ENCODE peak calls at places on chromosomes 5 and 9, in seven cellular contexts. P is prostate gland; A is H9; T is CD4-positive, CD25-positive, alpha-beta regulatory T cell; K is mesendoderm; F is GM23248; Q is astrocyte. N is an unnamed sample. For H3K4me1, the result is how much of the 10 kb centered on the place peaks cover.

GRCh38 chr5:48192-48591 is 43.8 kb upstream of the PLEKHG4B start:
- DNase-seq in K (no peak), F (no peak), T (no peak), A (peak), Q (no peak), P (no peak), N (no peak)

GRCh38 chr5:127994087-127994660 is 89.4 kb upstream of the SLC12A2 start:
- DNase-seq in P (no peak), K (no peak), Q (no peak), T (no peak), A (no peak), F (no peak), N (no peak)

GRCh38 chr9:124366476-124367220 is 48.6 kb downstream of the PSMB7 start:
- DNase-seq in F (peak), Q (peak), K (no peak), A (no peak), P (no peak), T (no peak), N (no peak)

GRCh38 chr9:77769246-77769645 is 121.1 kb upstream of the GNA14 start:
- DNase-seq in P (no peak), T (no peak), F (no peak), K (no peak), Q (no peak), A (no peak), N (no peak)

GRCh38 chr5:35253582-35253981 is 23.3 kb upstream of the PRLR start:
- DNase-seq in A (no peak), F (no peak), T (no peak), P (no peak), Q (no peak), K (no peak), N (no peak)

GRCh38 chr5:150447188-150447587 is 2.4 kb downstream of the RPS14 start:
- DNase-seq in A (no peak), Q (no peak), F (no peak), K (no peak), T (no peak), P (no peak), N (no peak)

GRCh38 chr5:96072138-96072790 is 110.6 kb upstream of the ELL2 start:
- DNase-seq in F (no peak), A (no peak), T (no peak), P (no peak), K (no peak), Q (no peak), N (no peak)

GRCh38 chr9:36665387-36665786 is 92.7 kb downstream of the MELK start:
- DNase-seq in F (no peak), P (no peak), T (no peak), Q (peak), A (no peak), K (no peak), N (no peak)

GRCh38 chr9:133089271-133089671 is 27.5 kb downstream of the CEL start:
- DNase-seq in T (peak), A (peak), K (peak), P (no peak), F (no peak), Q (no peak), N (peak)

GRCh38 chr5:156037151-156037909 is 289.6 kb upstream of the SGCD start:
- DNase-seq in T (no peak), Q (no peak), F (no peak), P (no peak), A (no peak), K (peak), N (no peak)

GRCh38 chr5:89313804-89314588 is 431.0 kb upstream of the MEF2C start:
- DNase-seq in A (no peak), P (no peak), Q (peak), F (peak), T (peak), K (peak), N (no peak)

GRCh38 chr5:5332287-5332686 is 90.2 kb upstream of the ICE1 start:
- DNase-seq in A (no peak), P (no peak), T (no peak), Q (no peak), F (no peak), K (no peak), N (no peak)

GRCh38 chr5:69404659-69405330 is 10.1 kb upstream of the MARVELD2 start:
- DNase-seq in T (no peak), F (no peak), K (no peak), P (no peak), Q (peak), A (no peak), N (no peak)

GRCh38 chr9:95087659-95088242 is 229.8 kb downstream of the FANCC start:
- DNase-seq in A (no peak), K (no peak), F (peak), T (peak), Q (no peak), P (no peak), N (no peak)

GRCh38 chr9:15606667-15607472 is 54.0 kb downstream of the CCDC171 start:
- DNase-seq in Q (peak), K (peak), A (no peak), T (peak), F (peak), P (peak), N (no peak)

GRCh38 chr5:151680944-151681427 is 5.7 kb downstream of the SPARC start:
- DNase-seq in T (no peak), A (no peak), K (peak), P (no peak), Q (peak), F (peak), N (no peak)

GRCh38 chr5:154273028-154273617 is 82.6 kb downstream of the GALNT10 start:
- DNase-seq in K (no peak), Q (no peak), F (no peak), T (peak), P (no peak), A (no peak), N (no peak)

GRCh38 chr9:74122661-74123060 is 374.5 kb upstream of the RORB start:
- DNase-seq in F (no peak), Q (no peak), T (no peak), A (no peak), P (no peak), K (no peak), N (peak)

GRCh38 chr9:136997830-136998234 is 1.5 kb upstream of the CLIC3 start:
- DNase-seq in A (no peak), Q (no peak), P (no peak), F (no peak), K (no peak), T (peak), N (no peak)

GRCh38 chr5:117077142-117077541 is 502.5 kb upstream of the SEMA6A start:
- DNase-seq in K (peak), T (no peak), F (peak), Q (no peak), A (no peak), P (no peak), N (no peak)

GRCh38 chr5:140253985-140254384 is 48.9 kb downstream of the PFDN1 start:
- DNase-seq in Q (no peak), F (peak), K (no peak), T (peak), P (peak), A (no peak), N (no peak)

GRCh38 chr9:126564716-126565115 is 49.0 kb upstream of the LMX1B start:
- DNase-seq in T (no peak), P (no peak), A (peak), Q (no peak), F (no peak), K (peak), N (no peak)

GRCh38 chr5:103744159-103744558 is 181.6 kb upstream of the NUDT12 start:
- DNase-seq in T (no peak), Q (peak), P (no peak), F (peak), A (no peak), K (no peak), N (no peak)

GRCh38 chr9:105176194-105176593 is 68.3 kb upstream of the SLC44A1 start:
- DNase-seq in T (no peak), F (no peak), A (no peak), Q (no peak), P (no peak), K (no peak), N (no peak)

GRCh38 chr5:957730-958485 is 50.7 kb upstream of the NKD2 start:
- DNase-seq in K (no peak), A (no peak), P (no peak), T (no peak), F (peak), Q (no peak), N (no peak)

GRCh38 chr5:139684881-139685749 is 37.0 kb downstream of the CXXC5 start:
- DNase-seq in T (no peak), A (peak), K (no peak), P (no peak), F (no peak), Q (no peak), N (peak)

GRCh38 chr5:57476743-57477142 is 5.9 kb downstream of the ACTBL2 start:
- DNase-seq in F (no peak), K (no peak), P (no peak), Q (peak), A (no peak), T (no peak), N (no peak)

GRCh38 chr5:163269624-163270023 is 167.8 kb upstream of the CCNG1 start:
- DNase-seq in F (no peak), Q (peak), K (peak), A (no peak), P (no peak), T (no peak), N (no peak)

GRCh38 chr9:34545497-34545896 is 22.7 kb upstream of the ENHO start:
- DNase-seq in P (no peak), T (no peak), F (no peak), A (no peak), Q (no peak), K (no peak), N (no peak)

GRCh38 chr5:108432024-108432423 is 50.1 kb upstream of the FBXL17 start:
- DNase-seq in T (no peak), A (no peak), P (no peak), F (peak), Q (peak), K (no peak), N (no peak)

GRCh38 chr5:150295172-150295611 is 5.6 kb upstream of the CAMK2A start:
- DNase-seq in T (no peak), K (no peak), F (peak), A (no peak), P (no peak), Q (peak), N (no peak)

GRCh38 chr9:5482194-5482593 is 28.1 kb upstream of the PDCD1LG2 start:
- DNase-seq in K (peak), A (no peak), P (no peak), F (no peak), Q (no peak), T (no peak), N (no peak)

GRCh38 chr5:136308396-136308795 is 56.9 kb downstream of the TRPC7 start:
- DNase-seq in F (peak), P (no peak), K (peak), A (peak), T (no peak), Q (no peak), N (no peak)

GRCh38 chr5:124972703-124973102 is 226.3 kb upstream of the ZNF608 start:
- DNase-seq in F (no peak), Q (no peak), T (no peak), K (peak), A (peak), P (no peak), N (no peak)

GRCh38 chr5:149794338-149795023 is 64.4 kb downstream of the PPARGC1B start:
- DNase-seq in T (no peak), Q (no peak), K (no peak), P (no peak), F (no peak), A (no peak), N (no peak)

GRCh38 chr5:159427180-159428012 is 97.1 kb upstream of the IL12B start:
- DNase-seq in A (no peak), P (no peak), Q (no peak), T (peak), K (no peak), F (no peak), N (no peak)

GRCh38 chr9:134252084-134252830 is 74.0 kb upstream of the RXRA start:
- DNase-seq in T (no peak), F (no peak), K (no peak), P (no peak), Q (no peak), A (no peak), N (no peak)

GRCh38 chr5:74543162-74543995 is 97.1 kb downstream of the ENC1 start:
- DNase-seq in P (peak), F (peak), Q (peak), T (no peak), A (peak), K (peak), N (no peak)

GRCh38 chr9:78622131-78622530 is 325.2 kb downstream of the PSAT1 start:
- DNase-seq in K (peak), A (no peak), P (no peak), Q (no peak), T (no peak), F (peak), N (no peak)

DNA sequence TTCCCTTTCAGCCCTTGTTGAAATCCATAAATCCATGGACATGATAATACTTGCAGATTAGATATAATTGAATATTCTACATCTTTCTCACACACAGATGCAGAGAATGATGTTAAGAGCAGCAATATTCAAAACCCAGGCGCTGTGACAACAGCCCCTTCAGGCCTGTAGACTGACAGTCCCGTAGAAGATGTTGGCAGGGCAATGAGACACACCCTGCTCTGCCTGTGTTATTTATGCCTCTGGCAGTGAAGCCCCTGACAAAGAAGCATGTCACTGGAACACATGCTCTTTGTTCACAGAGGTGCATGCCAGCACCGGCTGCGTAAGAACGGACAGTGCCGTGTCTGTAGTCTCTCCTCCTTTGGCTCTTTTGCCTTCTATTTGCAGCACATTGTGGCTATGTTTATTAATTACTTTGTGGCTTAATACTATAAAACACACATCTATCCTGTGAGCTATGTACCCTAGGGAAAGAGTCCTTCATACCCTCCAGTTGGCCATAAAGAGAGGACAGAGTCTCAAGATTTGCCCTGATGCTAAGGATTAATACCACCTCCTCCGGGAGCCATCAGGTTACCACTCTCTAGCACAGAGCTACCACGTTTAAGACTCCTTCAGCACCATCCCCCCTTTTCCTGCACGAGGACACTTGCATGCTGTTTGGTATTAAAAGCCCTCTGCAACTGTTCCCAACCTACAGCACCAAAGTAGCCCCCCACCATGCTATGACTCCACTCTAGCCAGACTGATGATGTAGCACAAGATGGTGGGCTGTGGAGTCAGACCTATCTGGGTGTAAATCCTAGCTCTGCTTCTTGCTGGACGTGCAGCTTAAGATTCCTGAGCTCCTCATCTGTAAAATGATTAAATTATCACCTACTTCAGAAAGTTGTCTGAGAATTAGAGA is 2.0 kb upstream of the ANP32B start:
- DNase-seq in P (peak), T (no peak), A (no peak), K (peak), F (peak), Q (no peak), N (no peak)
- H3K4me1 ChIP-seq in P (under half), T (under half), A (under half), K (under half), F (under half), Q (under half), N (under half)

GRCh38 chr5:102582706-102583105 is 83.9 kb upstream of the SLCO6A1 start:
- DNase-seq in P (no peak), A (no peak), T (no peak), K (no peak), Q (peak), F (peak), N (no peak)
- H3K4me1 ChIP-seq in P (under half), A (under half), T (under half), K (under half), Q (under half), F (under half), N (under half)

GRCh38 chr5:32301891-32302290 is 10.8 kb downstream of the MTMR12 start:
- DNase-seq in A (no peak), F (no peak), P (no peak), Q (no peak), K (no peak), T (no peak), N (no peak)
- H3K4me1 ChIP-seq in A (under half), F (under half), P (under half), Q (under half), K (under half), T (under half), N (under half)

GRCh38 chr5:56359429-56359781 is 126.3 kb upstream of the ANKRD55 start:
- DNase-seq in Q (no peak), P (no peak), T (no peak), A (no peak), F (no peak), K (no peak), N (no peak)
- H3K4me1 ChIP-seq in Q (under half), P (under half), T (under half), A (under half), F (under half), K (under half), N (under half)

GRCh38 chr9:130847306-130848217 is 12.5 kb downstream of the ABL1 start:
- DNase-seq in P (no peak), T (no peak), K (peak), F (peak), Q (peak), A (peak), N (no peak)
- H3K4me1 ChIP-seq in P (under half), T (under half), K (under half), F (half or more), Q (half or more), A (under half), N (under half)

GRCh38 chr9:127562841-127563523 is 49.1 kb upstream of the STXBP1 start:
- DNase-seq in T (no peak), P (no peak), A (no peak), F (no peak), Q (peak), K (no peak), N (no peak)

GRCh38 chr9:127566351-127567001 is 45.6 kb upstream of the STXBP1 start:
- DNase-seq in K (peak), F (peak), T (no peak), Q (no peak), P (peak), A (no peak), N (no peak)

GRCh38 chr9:127563579-127563978 is 48.5 kb upstream of the STXBP1 start:
- DNase-seq in P (no peak), F (no peak), A (no peak), Q (no peak), K (no peak), T (no peak), N (no peak)

GRCh38 chr9:127567119-127567897 is 44.8 kb upstream of the STXBP1 start:
- DNase-seq in F (peak), K (peak), T (no peak), Q (no peak), P (peak), A (no peak), N (no peak)

GRCh38 chr9:127565231-127565630 is 46.8 kb upstream of the STXBP1 start:
- DNase-seq in F (no peak), T (no peak), A (no peak), K (no peak), P (no peak), Q (no peak), N (no peak)
- H3K4me1 ChIP-seq in F (half or more), T (under half), A (under half), K (under half), P (under half), Q (half or more), N (under half)

N was measured in DND-41.